ENCODE peak calls at places on chromosomes 11 and 22, in five cellular contexts. One of them, this sample, is unnamed.

GRCh38 chr11:114281388-114281956 is 14.7 kb upstream of the NNMT start:
- DNase-seq in GM12878: no peak
- DNase-seq in HepG2: no peak
- DNase-seq in K562: no peak
- DNase-seq in HEK293T: no peak
- DNase-seq in this sample: no peak

GRCh38 chr11:128361451-128362020 is 225.8 kb downstream of the ETS1 start:
- DNase-seq in K562: no peak
- DNase-seq in HEK293T: peak; percentile 12
- DNase-seq in GM12878: no peak
- DNase-seq in HepG2: no peak
- DNase-seq in this sample: no peak

GRCh38 chr11:86183694-86184093 is 60.9 kb upstream of the EED start:
- DNase-seq in HEK293T: no peak
- DNase-seq in K562: peak; percentile 51
- DNase-seq in GM12878: no peak
- DNase-seq in HepG2: no peak
- DNase-seq in this sample: no peak

GRCh38 chr22:46418827-46419226 is 83.3 kb downstream of the TRMU start:
- DNase-seq in HEK293T: no peak
- DNase-seq in HepG2: no peak
- DNase-seq in GM12878: no peak
- DNase-seq in K562: no peak
- DNase-seq in this sample: peak; percentile 78

GRCh38 chr11:69155302-69156198 is at the start of gene SMIM38:
- DNase-seq in HepG2: no peak
- DNase-seq in K562: peak; percentile 63
- DNase-seq in HEK293T: no peak
- DNase-seq in GM12878: peak; percentile 47
- DNase-seq in this sample: no peak

GRCh38 chr11:34909435-34909834 is 6.7 kb downstream of the APIP start:
- DNase-seq in GM12878: no peak
- DNase-seq in HEK293T: no peak
- DNase-seq in K562: no peak
- DNase-seq in HepG2: no peak
- DNase-seq in this sample: no peak

GRCh38 chr11:2267871-2268825 is 2.2 kb downstream of the ASCL2 start:
- DNase-seq in HEK293T: peak; percentile 6
- DNase-seq in HepG2: no peak
- DNase-seq in K562: no peak
- DNase-seq in GM12878: no peak
- DNase-seq in this sample: no peak

GRCh38 chr11:12200359-12201015 is 90.1 kb downstream of the MICAL2 start:
- DNase-seq in GM12878: no peak
- DNase-seq in HEK293T: no peak
- DNase-seq in K562: no peak
- DNase-seq in HepG2: no peak
- DNase-seq in this sample: peak; percentile 42

GRCh38 chr11:114617157-114618124 is 21.9 kb upstream of the NXPE4 start:
- DNase-seq in HEK293T: no peak
- DNase-seq in K562: no peak
- DNase-seq in HepG2: no peak
- DNase-seq in GM12878: no peak
- DNase-seq in this sample: no peak

GRCh38 chr11:128882451-128882850 is 8.7 kb upstream of the KCNJ5 start:
- DNase-seq in HEK293T: no peak
- DNase-seq in HepG2: no peak
- DNase-seq in K562: no peak
- DNase-seq in GM12878: no peak
- DNase-seq in this sample: no peak

GRCh38 chr11:78138694-78139421 is 568 bp downstream of the ALG8 start:
- DNase-seq in HEK293T: peak; percentile 30
- DNase-seq in GM12878: peak; percentile 21
- DNase-seq in K562: peak; percentile 63
- DNase-seq in HepG2: no peak
- DNase-seq in this sample: peak; percentile 44

GRCh38 chr11:77882396-77882795 is 61.5 kb downstream of the AAMDC start:
- DNase-seq in GM12878: no peak
- DNase-seq in K562: no peak
- DNase-seq in HepG2: no peak
- DNase-seq in HEK293T: no peak
- DNase-seq in this sample: no peak

GRCh38 chr22:22322792-22323191 is 78.2 kb downstream of the VPREB1 start:
- DNase-seq in GM12878: no peak
- DNase-seq in HepG2: no peak
- DNase-seq in HEK293T: no peak
- DNase-seq in K562: no peak
- DNase-seq in this sample: no peak

GRCh38 chr11:32385998-32386397 is 49.3 kb downstream of the WT1 start:
- DNase-seq in HepG2: peak; percentile 17
- DNase-seq in K562: peak; percentile 56
- DNase-seq in HEK293T: peak; percentile 57
- DNase-seq in GM12878: no peak
- DNase-seq in this sample: peak; percentile 44

GRCh38 chr11:10438451-10438850 is 16.6 kb upstream of the AMPD3 start:
- DNase-seq in K562: no peak
- DNase-seq in HepG2: no peak
- DNase-seq in GM12878: no peak
- DNase-seq in HEK293T: no peak
- DNase-seq in this sample: no peak

GRCh38 chr11:108516125-108516524 is 17.9 kb upstream of the POGLUT3 start:
- DNase-seq in HepG2: no peak
- DNase-seq in GM12878: no peak
- DNase-seq in K562: no peak
- DNase-seq in HEK293T: no peak
- DNase-seq in this sample: no peak

GRCh38 chr22:45602824-45603301 is 68.8 kb upstream of the ATXN10 start:
- DNase-seq in HepG2: peak; percentile 24
- DNase-seq in GM12878: no peak
- DNase-seq in HEK293T: peak; percentile 63
- DNase-seq in K562: peak; percentile 88
- DNase-seq in this sample: peak; percentile 91

GRCh38 chr11:3126207-3126865 is 38.8 kb downstream of the OSBPL5 start:
- DNase-seq in GM12878: no peak
- DNase-seq in HepG2: no peak
- DNase-seq in HEK293T: no peak
- DNase-seq in K562: no peak
- DNase-seq in this sample: no peak

GRCh38 chr11:117930208-117930570 is 987 bp upstream of the TMPRSS13 start:
- DNase-seq in GM12878: no peak
- DNase-seq in HEK293T: no peak
- DNase-seq in K562: no peak
- DNase-seq in HepG2: no peak
- DNase-seq in this sample: no peak

GRCh38 chr22:46829140-46829891 is 66.9 kb downstream of the TBC1D22A start:
- DNase-seq in K562: no peak
- DNase-seq in HepG2: no peak
- DNase-seq in HEK293T: no peak
- DNase-seq in GM12878: no peak
- DNase-seq in this sample: peak; percentile 18

GRCh38 chr11:20360650-20361049 is 2.9 kb upstream of the HTATIP2 start:
- DNase-seq in HEK293T: no peak
- DNase-seq in GM12878: peak; percentile 21
- DNase-seq in K562: no peak
- DNase-seq in HepG2: peak; percentile 53
- DNase-seq in this sample: no peak

GRCh38 chr11:67640021-67640757 is 626 bp upstream of the TBX10 start:
- DNase-seq in GM12878: no peak
- DNase-seq in HepG2: peak; percentile 55
- DNase-seq in K562: peak; percentile 76
- DNase-seq in HEK293T: peak; percentile 74
- DNase-seq in this sample: peak; percentile 87

GRCh38 chr11:72735495-72736027 is 16.6 kb downstream of the ARAP1 start:
- DNase-seq in HepG2: peak; percentile 47
- DNase-seq in GM12878: no peak
- DNase-seq in HEK293T: peak; percentile 35
- DNase-seq in K562: peak; percentile 51
- DNase-seq in this sample: peak; percentile 89

GRCh38 chr11:42772886-42773285 is 538.9 kb upstream of the API5 start:
- DNase-seq in HepG2: no peak
- DNase-seq in GM12878: no peak
- DNase-seq in HEK293T: no peak
- DNase-seq in K562: no peak
- DNase-seq in this sample: no peak

GRCh38 chr11:88036701-88037100 is 138.5 kb downstream of the RAB38 start:
- DNase-seq in GM12878: no peak
- DNase-seq in HEK293T: no peak
- DNase-seq in HepG2: no peak
- DNase-seq in K562: no peak
- DNase-seq in this sample: no peak

GRCh38 chr22:35489225-35489624 is 51.4 kb upstream of the RASD2 start:
- DNase-seq in GM12878: no peak
- DNase-seq in HEK293T: no peak
- DNase-seq in HepG2: no peak
- DNase-seq in K562: no peak
- DNase-seq in this sample: peak; percentile 72

GRCh38 chr11:6497069-6497839 is at the start of gene DNHD1:
- DNase-seq in GM12878: no peak
- DNase-seq in K562: peak; percentile 31
- DNase-seq in HepG2: no peak
- DNase-seq in HEK293T: no peak
- DNase-seq in this sample: no peak

GRCh38 chr11:20249313-20249873 is 89.1 kb upstream of the DBX1 start:
- DNase-seq in GM12878: no peak
- DNase-seq in HEK293T: no peak
- DNase-seq in HepG2: no peak
- DNase-seq in K562: no peak
- DNase-seq in this sample: no peak

GRCh38 chr11:9351321-9351881 is 33.1 kb upstream of the IPO7 start:
- DNase-seq in K562: no peak
- DNase-seq in GM12878: no peak
- DNase-seq in HepG2: no peak
- DNase-seq in HEK293T: no peak
- DNase-seq in this sample: peak; percentile 19

GRCh38 chr22:24763872-24764485 is 10.5 kb downstream of the PIWIL3 start:
- DNase-seq in HepG2: no peak
- DNase-seq in K562: no peak
- DNase-seq in GM12878: no peak
- DNase-seq in HEK293T: no peak
- DNase-seq in this sample: no peak

GRCh38 chr11:68106165-68106940 is 14.8 kb downstream of the CHKA start:
- DNase-seq in HepG2: peak; percentile 61
- DNase-seq in GM12878: no peak
- DNase-seq in HEK293T: no peak
- DNase-seq in K562: no peak
- DNase-seq in this sample: no peak

GRCh38 chr11:4511267-4511666 is 28.8 kb downstream of the OR52K1 start:
- DNase-seq in HEK293T: no peak
- DNase-seq in K562: no peak
- DNase-seq in GM12878: no peak
- DNase-seq in HepG2: no peak
- DNase-seq in this sample: no peak

GRCh38 chr11:133403900-133404299 is 128.4 kb downstream of the OPCML start:
- DNase-seq in HepG2: no peak
- DNase-seq in HEK293T: peak; percentile 31
- DNase-seq in K562: peak; percentile 16
- DNase-seq in GM12878: no peak
- DNase-seq in this sample: peak; percentile 26
- TF ChIP-seq FOXM1 in HepG2: no peak
- TF ChIP-seq FOXM1 in HEK293T: no peak
- TF ChIP-seq FOXM1 in K562: no peak
- TF ChIP-seq FOXM1 in GM12878: no peak
- TF ChIP-seq FOXM1 in this sample: no peak

GRCh38 chr11:15199693-15200092 is 85.0 kb downstream of the INSC start:
- DNase-seq in GM12878: no peak
- DNase-seq in HepG2: no peak
- DNase-seq in HEK293T: no peak
- DNase-seq in K562: no peak
- DNase-seq in this sample: no peak
- TF ChIP-seq FOXM1 in GM12878: no peak
- TF ChIP-seq FOXM1 in HepG2: no peak
- TF ChIP-seq FOXM1 in HEK293T: no peak
- TF ChIP-seq FOXM1 in K562: no peak
- TF ChIP-seq FOXM1 in this sample: no peak

GRCh38 chr11:65111537-65112225 is at the start of gene TM7SF2:
- DNase-seq in K562: peak; percentile 97
- DNase-seq in HepG2: peak; percentile 93
- DNase-seq in GM12878: no peak
- DNase-seq in HEK293T: peak; percentile 91
- DNase-seq in this sample: peak; percentile 98

GRCh38 chr11:65113839-65114238 is 2.2 kb downstream of the TM7SF2 start:
- DNase-seq in HEK293T: no peak
- DNase-seq in K562: no peak
- DNase-seq in HepG2: no peak
- DNase-seq in GM12878: no peak
- DNase-seq in this sample: no peak

GRCh38 chr11:65112226-65112550 is 516 bp downstream of the TM7SF2 start:
- DNase-seq in HEK293T: no peak
- DNase-seq in HepG2: no peak
- DNase-seq in K562: no peak
- DNase-seq in GM12878: no peak
- DNase-seq in this sample: no peak

GRCh38 chr11:65113361-65113756 is 1.7 kb downstream of the TM7SF2 start:
- DNase-seq in HepG2: no peak
- DNase-seq in HEK293T: no peak
- DNase-seq in GM12878: no peak
- DNase-seq in K562: no peak
- DNase-seq in this sample: peak; percentile 63

DNA sequence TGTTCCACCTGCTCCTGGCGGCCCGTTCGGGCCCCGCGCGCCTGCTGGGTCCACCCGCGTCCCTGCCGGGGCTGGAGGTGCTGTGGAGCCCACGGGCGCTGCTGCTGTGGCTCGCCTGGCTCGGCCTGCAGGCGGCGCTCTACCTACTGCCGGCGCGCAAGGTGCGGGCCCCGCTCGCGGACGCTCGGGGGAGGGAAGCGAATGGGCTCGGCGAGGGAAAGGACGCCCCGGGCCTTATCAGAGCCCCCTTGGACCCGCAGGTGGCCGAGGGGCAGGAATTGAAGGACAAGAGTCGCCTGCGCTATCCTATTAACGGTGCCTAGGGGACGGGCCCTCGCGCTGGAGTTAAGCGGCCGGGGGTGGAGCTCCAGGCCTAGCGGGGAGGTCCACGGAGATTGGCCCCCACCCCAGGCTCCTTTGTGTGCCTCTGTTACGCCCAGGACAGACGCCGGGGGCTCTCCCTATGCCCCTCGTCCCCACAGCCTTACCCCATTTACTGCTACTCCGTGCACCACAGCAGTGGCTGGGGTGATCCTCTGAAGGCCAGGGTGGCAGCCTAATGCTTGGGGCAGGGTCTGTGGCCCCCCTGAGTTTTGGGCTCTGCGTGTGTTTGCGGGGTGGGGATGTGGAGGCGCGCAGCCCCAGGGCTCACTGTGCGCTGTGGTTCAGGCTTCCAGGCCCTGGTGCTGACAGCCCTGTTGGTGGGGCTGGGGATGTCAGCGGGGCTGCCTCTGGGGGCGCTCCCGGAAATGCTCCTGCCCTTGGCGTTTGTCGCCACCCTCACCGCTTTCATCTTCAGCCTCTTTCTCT is 1.1 kb downstream of the TM7SF2 start:
- DNase-seq in HepG2: peak; percentile 41
- DNase-seq in HEK293T: peak; percentile 64
- DNase-seq in K562: peak; percentile 64
- DNase-seq in GM12878: no peak
- DNase-seq in this sample: peak; percentile 85
- TF ChIP-seq FOXM1 in HepG2: no peak
- TF ChIP-seq FOXM1 in HEK293T: no peak
- TF ChIP-seq FOXM1 in K562: no peak
- TF ChIP-seq FOXM1 in GM12878: no peak
- TF ChIP-seq FOXM1 in this sample: no peak

GRCh38 chr11:36151933-36152580 is 137.2 kb downstream of the COMMD9 start:
- DNase-seq in HEK293T: no peak
- DNase-seq in HepG2: no peak
- DNase-seq in GM12878: no peak
- DNase-seq in K562: no peak
- DNase-seq in this sample: no peak
- TF ChIP-seq FOXM1 in HEK293T: no peak
- TF ChIP-seq FOXM1 in HepG2: no peak
- TF ChIP-seq FOXM1 in GM12878: no peak
- TF ChIP-seq FOXM1 in K562: no peak
- TF ChIP-seq FOXM1 in this sample: no peak

This sample was measured in SK-N-SH.